ENCODE peak calls at places on chromosomes 11 and 22, in eight cellular contexts. One of them, this sample, is unnamed. For H3K4me1, the result is how much of the 10 kb centered on the place peaks cover.

GRCh38 chr11:31799036-31799793 is 11.9 kb downstream of the PAX6 start:
- DNase-seq in transverse colon: no peak
- DNase-seq in stomach: no peak
- DNase-seq in A549: no peak
- DNase-seq in GM12878: no peak
- DNase-seq in K562: no peak
- DNase-seq in ovary: no peak
- DNase-seq in esophagus muscularis mucosa: peak
- DNase-seq in this sample: no peak

GRCh38 chr11:106670069-106670468 is 348.2 kb downstream of the GUCY1A2 start:
- DNase-seq in transverse colon: no peak
- DNase-seq in stomach: no peak
- DNase-seq in A549: no peak
- DNase-seq in GM12878: no peak
- DNase-seq in K562: no peak
- DNase-seq in ovary: no peak
- DNase-seq in esophagus muscularis mucosa: no peak
- DNase-seq in this sample: no peak

GRCh38 chr11:61066645-61067044 is 35.6 kb upstream of the CD5 start:
- DNase-seq in transverse colon: no peak
- DNase-seq in stomach: no peak
- DNase-seq in A549: no peak
- DNase-seq in GM12878: no peak
- DNase-seq in K562: no peak
- DNase-seq in ovary: no peak
- DNase-seq in esophagus muscularis mucosa: no peak
- DNase-seq in this sample: no peak

GRCh38 chr11:122100222-122101080 is 15.6 kb downstream of the BLID start:
- DNase-seq in transverse colon: peak
- DNase-seq in stomach: no peak
- DNase-seq in A549: no peak
- DNase-seq in GM12878: no peak
- DNase-seq in K562: no peak
- DNase-seq in ovary: peak
- DNase-seq in esophagus muscularis mucosa: no peak
- DNase-seq in this sample: peak

GRCh38 chr11:134040386-134041297 is 28.2 kb upstream of the JAM3 start:
- DNase-seq in transverse colon: no peak
- DNase-seq in stomach: no peak
- DNase-seq in A549: no peak
- DNase-seq in GM12878: no peak
- DNase-seq in K562: no peak
- DNase-seq in ovary: peak
- DNase-seq in esophagus muscularis mucosa: no peak
- DNase-seq in this sample: no peak

GRCh38 chr22:35446365-35446764 is 46.4 kb downstream of the MCM5 start:
- DNase-seq in transverse colon: peak
- DNase-seq in stomach: no peak
- DNase-seq in A549: peak
- DNase-seq in GM12878: no peak
- DNase-seq in K562: no peak
- DNase-seq in ovary: no peak
- DNase-seq in esophagus muscularis mucosa: no peak
- DNase-seq in this sample: no peak

GRCh38 chr11:35629914-35630313 is 11.7 kb downstream of the FJX1 start:
- DNase-seq in transverse colon: no peak
- DNase-seq in stomach: no peak
- DNase-seq in A549: peak
- DNase-seq in GM12878: no peak
- DNase-seq in K562: no peak
- DNase-seq in ovary: no peak
- DNase-seq in esophagus muscularis mucosa: no peak
- DNase-seq in this sample: no peak

GRCh38 chr11:12950681-12951080 is 58.4 kb upstream of the RASSF10 start:
- DNase-seq in transverse colon: no peak
- DNase-seq in stomach: no peak
- DNase-seq in A549: no peak
- DNase-seq in GM12878: no peak
- DNase-seq in K562: no peak
- DNase-seq in ovary: no peak
- DNase-seq in esophagus muscularis mucosa: no peak
- DNase-seq in this sample: no peak

GRCh38 chr11:30197869-30198268 is 32.9 kb upstream of the FSHB start:
- DNase-seq in transverse colon: no peak
- DNase-seq in stomach: no peak
- DNase-seq in A549: no peak
- DNase-seq in GM12878: no peak
- DNase-seq in K562: no peak
- DNase-seq in ovary: no peak
- DNase-seq in esophagus muscularis mucosa: no peak
- DNase-seq in this sample: no peak

GRCh38 chr11:73439002-73439843 is 63.0 kb downstream of the RELT start:
- DNase-seq in transverse colon: peak
- DNase-seq in stomach: no peak
- DNase-seq in A549: no peak
- DNase-seq in GM12878: no peak
- DNase-seq in K562: no peak
- DNase-seq in ovary: no peak
- DNase-seq in esophagus muscularis mucosa: no peak
- DNase-seq in this sample: no peak

GRCh38 chr22:20809538-20810185 is 35.7 kb downstream of the SERPIND1 start:
- DNase-seq in transverse colon: no peak
- DNase-seq in stomach: no peak
- DNase-seq in A549: no peak
- DNase-seq in GM12878: no peak
- DNase-seq in K562: no peak
- DNase-seq in ovary: no peak
- DNase-seq in esophagus muscularis mucosa: no peak
- DNase-seq in this sample: no peak

GRCh38 chr11:11667056-11667455 is 45.3 kb upstream of the GALNT18 start:
- DNase-seq in transverse colon: no peak
- DNase-seq in stomach: no peak
- DNase-seq in A549: no peak
- DNase-seq in GM12878: no peak
- DNase-seq in K562: no peak
- DNase-seq in ovary: no peak
- DNase-seq in esophagus muscularis mucosa: peak
- DNase-seq in this sample: no peak

GRCh38 chr22:37063436-37064420 is 12.2 kb downstream of the KCTD17 start:
- DNase-seq in transverse colon: peak
- DNase-seq in stomach: no peak
- DNase-seq in A549: no peak
- DNase-seq in GM12878: no peak
- DNase-seq in K562: no peak
- DNase-seq in ovary: no peak
- DNase-seq in esophagus muscularis mucosa: no peak
- DNase-seq in this sample: no peak

GRCh38 chr22:40210814-40211213 is 33.1 kb downstream of the TNRC6B start:
- DNase-seq in transverse colon: no peak
- DNase-seq in stomach: no peak
- DNase-seq in A549: no peak
- DNase-seq in GM12878: peak
- DNase-seq in K562: no peak
- DNase-seq in ovary: no peak
- DNase-seq in esophagus muscularis mucosa: no peak
- DNase-seq in this sample: no peak
- H3K4me1 ChIP-seq in transverse colon: under half
- H3K4me1 ChIP-seq in stomach: under half
- H3K4me1 ChIP-seq in A549: under half
- H3K4me1 ChIP-seq in GM12878: under half
- H3K4me1 ChIP-seq in K562: under half
- H3K4me1 ChIP-seq in ovary: under half
- H3K4me1 ChIP-seq in esophagus muscularis mucosa: half or more
- H3K4me1 ChIP-seq in this sample: under half

GRCh38 chr11:96293583-96293982 is 49.4 kb downstream of the MAML2 start:
- DNase-seq in transverse colon: no peak
- DNase-seq in stomach: no peak
- DNase-seq in A549: no peak
- DNase-seq in GM12878: peak
- DNase-seq in K562: no peak
- DNase-seq in ovary: no peak
- DNase-seq in esophagus muscularis mucosa: no peak
- DNase-seq in this sample: no peak
- TF ChIP-seq EP300 in transverse colon: no peak
- TF ChIP-seq EP300 in stomach: no peak
- TF ChIP-seq EP300 in A549: no peak
- TF ChIP-seq EP300 in GM12878: no peak
- TF ChIP-seq EP300 in K562: no peak
- TF ChIP-seq EP300 in ovary: no peak
- TF ChIP-seq EP300 in esophagus muscularis mucosa: no peak
- TF ChIP-seq EP300 in this sample: peak

DNA sequence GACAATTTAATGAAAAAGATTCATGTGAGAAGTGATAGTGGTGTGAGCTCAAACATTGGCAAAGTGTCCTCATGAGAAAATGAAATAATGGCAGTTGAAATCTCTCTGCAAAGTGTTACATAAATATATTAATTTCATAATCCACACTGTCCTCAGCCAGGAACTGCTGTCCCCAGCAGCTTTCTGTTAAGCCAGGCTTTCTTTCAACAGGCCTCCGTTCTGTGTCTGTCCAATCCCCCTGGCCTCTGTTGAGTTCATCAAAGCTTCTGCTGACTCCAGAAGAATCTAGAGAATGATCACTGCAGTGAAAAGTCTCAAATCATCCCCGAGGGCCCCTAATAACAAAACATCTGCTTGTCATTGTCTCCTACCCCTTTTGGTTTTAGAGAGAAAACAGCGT is 10.0 kb upstream of the ASCC2 start:
- DNase-seq in transverse colon: no peak
- DNase-seq in stomach: no peak
- DNase-seq in A549: no peak
- DNase-seq in GM12878: no peak
- DNase-seq in K562: no peak
- DNase-seq in ovary: no peak
- DNase-seq in esophagus muscularis mucosa: no peak
- DNase-seq in this sample: no peak
- H3K4me3 ChIP-seq in transverse colon: no peak
- H3K4me3 ChIP-seq in stomach: no peak
- H3K4me3 ChIP-seq in A549: no peak
- H3K4me3 ChIP-seq in GM12878: no peak
- H3K4me3 ChIP-seq in K562: no peak
- H3K4me3 ChIP-seq in ovary: no peak
- H3K4me3 ChIP-seq in esophagus muscularis mucosa: no peak
- H3K4me3 ChIP-seq in this sample: no peak

DNA sequence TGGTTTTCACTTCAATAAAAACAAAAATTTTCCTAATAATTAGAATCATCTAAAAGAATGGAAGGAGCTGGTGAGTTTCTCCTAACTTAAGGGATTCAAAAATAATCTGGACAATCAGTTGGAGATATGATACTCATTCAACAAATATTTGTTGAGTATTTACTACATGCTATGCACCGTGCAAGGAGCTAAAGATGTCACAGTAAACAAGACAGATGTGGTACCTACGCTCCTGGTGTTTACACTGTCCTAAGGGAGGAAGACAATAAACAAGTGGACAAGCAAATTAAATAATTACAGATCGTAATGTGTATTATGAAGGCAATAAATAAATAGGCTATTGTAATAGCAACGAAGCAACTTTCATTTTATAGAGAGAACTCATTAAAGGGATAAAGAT is 9.9 kb upstream of the SPON1 start:
- DNase-seq in transverse colon: no peak
- DNase-seq in stomach: no peak
- DNase-seq in A549: no peak
- DNase-seq in GM12878: no peak
- DNase-seq in K562: no peak
- DNase-seq in ovary: no peak
- DNase-seq in esophagus muscularis mucosa: no peak
- DNase-seq in this sample: no peak
- H3K4me1 ChIP-seq in transverse colon: under half
- H3K4me1 ChIP-seq in stomach: under half
- H3K4me1 ChIP-seq in A549: under half
- H3K4me1 ChIP-seq in GM12878: under half
- H3K4me1 ChIP-seq in K562: under half
- H3K4me1 ChIP-seq in ovary: under half
- H3K4me1 ChIP-seq in esophagus muscularis mucosa: under half
- H3K4me1 ChIP-seq in this sample: under half

GRCh38 chr11:70467196-70468085 is 69.1 kb downstream of the CTTN start:
- DNase-seq in transverse colon: peak
- DNase-seq in stomach: peak
- DNase-seq in A549: peak
- DNase-seq in GM12878: peak
- DNase-seq in K562: peak
- DNase-seq in ovary: peak
- DNase-seq in esophagus muscularis mucosa: no peak
- DNase-seq in this sample: peak
- TF ChIP-seq EP300 in transverse colon: no peak
- TF ChIP-seq EP300 in stomach: no peak
- TF ChIP-seq EP300 in A549: no peak
- TF ChIP-seq EP300 in GM12878: no peak
- TF ChIP-seq EP300 in K562: no peak
- TF ChIP-seq EP300 in ovary: no peak
- TF ChIP-seq EP300 in esophagus muscularis mucosa: no peak
- TF ChIP-seq EP300 in this sample: no peak